ENCODE peak calls at places on chromosomes 13 and 19, in six cellular contexts. L is endothelial cell, H is progenitor cell of endocrine pancreas, A is A673, M is dorsolateral prefrontal cortex, Z is upper lobe of left lung. N is an unnamed sample.

GRCh38 chr19:32642771-32643170 is 32.2 kb downstream of the ANKRD27 start:
- DNase-seq in Z (no peak), A (no peak), L (no peak), H (no peak), M (no peak), N (no peak)

GRCh38 chr13:59477011-59477410 is 686.7 kb downstream of the DIAPH3 start:
- DNase-seq in H (no peak), A (no peak), L (no peak), M (no peak), Z (no peak), N (no peak)

GRCh38 chr13:110109910-110110309 is 197.0 kb downstream of the COL4A1 start:
- DNase-seq in M (peak), L (no peak), H (no peak), Z (peak), A (no peak), N (no peak)

GRCh38 chr19:574658-575526 is 2.5 kb downstream of the BSG start:
- DNase-seq in M (no peak), H (no peak), Z (peak), A (no peak), L (no peak), N (no peak)

GRCh38 chr19:46411088-46412033 is 2.0 kb downstream of the CCDC8 start:
- DNase-seq in Z (no peak), L (no peak), A (no peak), M (no peak), H (no peak), N (no peak)

GRCh38 chr19:46478356-46478986 is 7.1 kb upstream of the PNMA8A start:
- DNase-seq in H (no peak), Z (no peak), M (peak), A (peak), L (no peak), N (no peak)

GRCh38 chr19:18765224-18765623 is 25.9 kb downstream of the COMP start:
- DNase-seq in Z (peak), H (no peak), L (no peak), A (no peak), M (no peak), N (no peak)

GRCh38 chr13:33686772-33687480 is 131.0 kb upstream of the RFC3 start:
- DNase-seq in L (no peak), H (no peak), A (no peak), M (no peak), Z (no peak), N (no peak)

GRCh38 chr19:54906819-54907218 is 871 bp downstream of the NCR1 start:
- DNase-seq in H (no peak), A (no peak), L (no peak), Z (no peak), M (no peak), N (no peak)

GRCh38 chr13:85661639-85662038 is 137.6 kb downstream of the SLITRK6 start:
- DNase-seq in A (peak), L (no peak), M (no peak), Z (no peak), H (no peak), N (no peak)

GRCh38 chr13:80906860-80907259 is 565.9 kb upstream of the SPRY2 start:
- DNase-seq in M (no peak), H (no peak), A (no peak), Z (no peak), L (no peak), N (no peak)

GRCh38 chr13:110538632-110539031 is 22.9 kb downstream of the RAB20 start:
- DNase-seq in A (peak), Z (no peak), L (peak), M (no peak), H (no peak), N (peak)

GRCh38 chr13:110419946-110420345 is 112.9 kb downstream of the COL4A2 start:
- DNase-seq in M (no peak), Z (no peak), L (no peak), A (no peak), H (no peak), N (no peak)

GRCh38 chr13:73261739-73262216 is 203.0 kb downstream of the KLF5 start:
- DNase-seq in L (no peak), M (no peak), H (no peak), Z (no peak), A (no peak), N (no peak)

GRCh38 chr19:14528419-14529253 is 758 bp upstream of the TECR start:
- DNase-seq in A (no peak), Z (peak), L (no peak), H (no peak), M (no peak), N (no peak)

GRCh38 chr13:99237981-99238662 is 20.1 kb downstream of the GPR18 start:
- DNase-seq in A (no peak), M (no peak), L (no peak), H (no peak), Z (no peak), N (no peak)

GRCh38 chr13:84136582-84136981 is 254.3 kb upstream of the SLITRK1 start:
- DNase-seq in A (no peak), L (no peak), Z (no peak), M (no peak), H (no peak), N (no peak)

GRCh38 chr19:45164577-45165335 is 4.0 kb upstream of the NKPD1 start:
- DNase-seq in M (no peak), L (no peak), Z (peak), A (no peak), H (no peak), N (peak)

GRCh38 chr13:45702869-45703391 is 810 bp downstream of the CBY2 start:
- DNase-seq in M (no peak), H (no peak), L (no peak), A (no peak), Z (no peak), N (no peak)

GRCh38 chr13:53045110-53045509 is 16.5 kb downstream of the OLFM4 start:
- DNase-seq in H (no peak), M (no peak), L (no peak), A (no peak), Z (no peak), N (no peak)

GRCh38 chr19:6319376-6319775 is 14.0 kb downstream of the ACER1 start:
- DNase-seq in Z (no peak), H (no peak), L (no peak), A (no peak), M (no peak), N (no peak)

GRCh38 chr13:24146961-24147569 is 13.5 kb upstream of the SPATA13 start:
- DNase-seq in A (no peak), M (no peak), Z (no peak), H (no peak), L (no peak), N (no peak)

GRCh38 chr13:24150613-24151012 is 9.9 kb upstream of the SPATA13 start:
- DNase-seq in A (no peak), L (no peak), Z (no peak), H (no peak), M (no peak), N (no peak)

GRCh38 chr13:24147570-24147963 is 13.0 kb upstream of the SPATA13 start:
- DNase-seq in H (no peak), A (no peak), Z (no peak), L (no peak), M (no peak), N (no peak)

GRCh38 chr13:24149306-24150032 is 11.1 kb upstream of the SPATA13 start:
- DNase-seq in M (no peak), Z (no peak), L (no peak), H (no peak), A (no peak), N (no peak)

GRCh38 chr13:24148414-24149305 is 11.9 kb upstream of the SPATA13 start:
- DNase-seq in H (no peak), Z (no peak), L (peak), A (peak), M (no peak), N (no peak)
- TF ChIP-seq CTCF in H (no peak), Z (no peak), L (no peak), A (no peak), M (no peak), N (no peak)

DNA sequence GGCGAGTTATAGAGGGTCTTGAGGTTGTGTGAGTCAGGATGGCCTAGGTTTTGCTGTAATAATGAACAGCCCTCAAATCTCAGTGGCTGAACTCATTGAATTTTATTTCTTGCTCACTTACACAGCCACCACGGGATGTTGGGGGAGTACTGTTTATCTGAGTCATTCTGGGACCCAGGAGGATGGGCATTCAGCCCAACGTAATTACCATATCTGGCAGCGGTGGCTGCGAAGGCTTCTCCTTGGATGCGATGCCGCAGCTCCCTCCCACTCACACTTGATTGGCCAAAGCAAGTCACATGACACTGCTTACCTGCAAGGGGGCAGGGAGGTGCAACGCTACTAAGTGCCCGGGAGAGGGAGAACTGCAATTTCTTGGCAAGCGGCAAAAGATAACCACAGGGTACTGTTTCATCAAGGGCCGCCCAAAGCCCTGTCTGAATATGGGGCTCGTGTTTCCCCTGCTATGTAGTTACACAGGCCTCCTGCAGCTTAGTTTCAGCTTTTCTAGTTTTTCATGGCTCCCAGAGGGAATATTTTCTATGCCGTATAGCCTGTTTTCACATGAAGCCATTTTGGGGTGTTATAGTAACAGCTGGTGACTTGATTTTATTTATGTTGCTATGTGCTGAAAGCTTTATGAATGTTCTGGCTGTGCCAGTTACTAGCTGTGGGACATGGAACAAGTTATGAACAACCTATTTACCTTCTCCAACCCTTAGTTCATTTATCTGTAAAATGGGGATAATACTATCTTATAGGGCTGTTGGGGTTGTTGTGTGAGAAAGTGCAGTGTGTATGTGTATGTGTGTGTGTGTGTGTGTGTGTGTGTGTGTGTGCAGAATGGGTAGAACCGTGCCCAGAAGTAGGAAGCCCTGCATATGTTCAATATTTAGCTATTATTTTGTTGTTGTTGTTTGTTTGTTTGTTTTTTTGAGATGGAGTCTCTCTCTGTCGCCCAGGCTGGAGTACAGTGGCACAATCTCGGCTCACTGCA is 20.1 kb downstream of the ZSWIM9 start:
- DNase-seq in L (peak), Z (no peak), A (peak), M (peak), H (peak), N (peak)
- TF ChIP-seq CTCF in L (no peak), Z (peak), A (peak), M (no peak), H (peak), N (peak)

GRCh38 chr13:65966991-65967451 is 1263.1 kb downstream of the PCDH9 start:
- DNase-seq in H (no peak), Z (no peak), A (peak), M (no peak), L (no peak), N (no peak)
- TF ChIP-seq CTCF in H (peak), Z (no peak), A (peak), M (peak), L (peak), N (peak)

DNA sequence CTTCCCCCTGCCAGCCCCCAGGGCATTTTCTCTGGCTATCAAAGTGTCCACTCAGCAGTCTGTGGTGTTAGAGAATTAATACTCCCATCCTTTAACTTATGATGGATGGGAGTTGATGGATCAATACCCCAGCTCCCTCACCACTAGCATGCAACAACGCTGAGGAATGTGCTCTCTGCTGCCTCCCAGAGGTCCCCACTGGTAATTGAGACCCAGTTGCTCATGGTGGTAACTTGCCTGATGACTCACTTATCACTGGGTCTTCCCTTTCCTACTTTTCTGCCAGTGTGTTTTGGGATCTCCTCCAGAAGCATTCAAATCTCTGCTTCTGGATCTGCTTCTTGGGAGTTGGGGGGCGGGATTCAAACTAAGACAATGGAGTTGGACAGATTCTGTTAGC is 20.3 kb upstream of the CACNA1A start:
- DNase-seq in A (peak), M (no peak), H (no peak), L (no peak), Z (no peak), N (peak)
- TF ChIP-seq CTCF in A (peak), M (no peak), H (peak), L (peak), Z (no peak), N (peak)